ENCODE peak calls at places on chromosomes 3 and 15, in five cellular contexts. P is body of pancreas; H is BE2C; G is neural crest cell; S is CD8-positive, alpha-beta T cell. I is an unnamed sample.

GRCh38 chr3:186380622-186381380 is 18.8 kb upstream of the DGKG start:
- DNase-seq in H (no peak), S (no peak), P (no peak), G (no peak), I (no peak)

GRCh38 chr3:190786898-190787297 is 75.6 kb downstream of the GMNC start:
- DNase-seq in P (no peak), H (no peak), G (no peak), S (no peak), I (no peak)

GRCh38 chr3:169495569-169495968 is 167.9 kb downstream of the MECOM start:
- DNase-seq in H (no peak), S (no peak), P (no peak), G (no peak), I (no peak)

GRCh38 chr3:178152010-178152409 is 384.2 kb upstream of the KCNMB2 start:
- DNase-seq in P (no peak), S (no peak), G (no peak), H (no peak), I (no peak)

GRCh38 chr15:90413411-90414379 is 25.7 kb downstream of the IQGAP1 start:
- DNase-seq in H (no peak), S (no peak), P (no peak), G (no peak), I (no peak)

GRCh38 chr3:99751649-99752048 is 66.0 kb upstream of the CMSS1 start:
- DNase-seq in H (no peak), P (no peak), G (no peak), S (no peak), I (no peak)

GRCh38 chr3:184491011-184491576 is 70.5 kb upstream of the EPHB3 start:
- DNase-seq in P (peak), G (no peak), H (no peak), S (no peak), I (no peak)

GRCh38 chr3:71779674-71780377 is 5.1 kb downstream of the PROK2 start:
- DNase-seq in H (no peak), S (no peak), G (no peak), P (no peak), I (no peak)

GRCh38 chr3:113287111-113287817 is 75.9 kb downstream of the BOC start:
- DNase-seq in S (no peak), P (peak), G (no peak), H (no peak), I (no peak)

GRCh38 chr15:76991741-76992645 is 2.9 kb upstream of the PSTPIP1 start:
- DNase-seq in S (peak), G (no peak), H (no peak), P (peak), I (no peak)

GRCh38 chr15:48265145-48265544 is 59.0 kb downstream of the SLC12A1 start:
- DNase-seq in S (no peak), H (no peak), G (no peak), P (no peak), I (no peak)

GRCh38 chr3:70072180-70072579 is 72.6 kb downstream of the SAMMSON start:
- DNase-seq in P (no peak), G (no peak), H (no peak), S (no peak), I (no peak)

GRCh38 chr3:124117486-124117885 is 125.6 kb upstream of the ROPN1 start:
- DNase-seq in H (no peak), S (no peak), P (no peak), G (no peak), I (no peak)

GRCh38 chr3:89107461-89108035 is at the start of gene EPHA3:
- DNase-seq in S (peak), H (peak), P (peak), G (peak), I (peak)

GRCh38 chr3:138188013-138188352 is 882 bp downstream of the ARMC8 start:
- DNase-seq in G (no peak), P (no peak), H (no peak), S (no peak), I (no peak)

GRCh38 chr3:63727248-63727647 is 74.8 kb downstream of the SNTN start:
- DNase-seq in P (no peak), H (no peak), G (no peak), S (no peak), I (no peak)

GRCh38 chr15:60219841-60220240 is 177.9 kb downstream of the ANXA2 start:
- DNase-seq in G (no peak), P (no peak), S (no peak), H (no peak), I (no peak)

GRCh38 chr3:144187531-144188230 is 216.1 kb downstream of the DIPK2A start:
- DNase-seq in P (no peak), G (no peak), S (no peak), H (no peak), I (no peak)

GRCh38 chr15:69465253-69465652 is 12.6 kb downstream of the RPLP1 start:
- DNase-seq in S (no peak), P (no peak), G (no peak), H (no peak), I (no peak)

GRCh38 chr15:27486676-27487290 is 515.8 kb downstream of the GABRG3 start:
- DNase-seq in P (no peak), H (no peak), S (no peak), G (no peak), I (no peak)

GRCh38 chr3:39104961-39105686 is 2.3 kb downstream of the GORASP1 start:
- DNase-seq in S (no peak), G (no peak), P (peak), H (no peak), I (no peak)

GRCh38 chr3:76324101-76324500 is 538.8 kb upstream of the ZNF717 start:
- DNase-seq in H (no peak), P (no peak), G (no peak), S (no peak), I (no peak)

GRCh38 chr15:29770796-29771195 is 51.5 kb downstream of the TJP1 start:
- DNase-seq in S (no peak), H (no peak), P (no peak), G (no peak), I (no peak)

GRCh38 chr15:51846463-51847230 is 17.2 kb downstream of the TMOD3 start:
- DNase-seq in H (no peak), P (no peak), S (no peak), G (no peak), I (no peak)

GRCh38 chr3:194251461-194251860 is 99.7 kb downstream of the CPN2 start:
- DNase-seq in S (no peak), G (no peak), P (no peak), H (no peak), I (no peak)

GRCh38 chr15:26974120-26974780 is 3.3 kb downstream of the GABRG3 start:
- DNase-seq in S (no peak), P (no peak), H (no peak), G (no peak), I (no peak)

GRCh38 chr3:58202917-58203360 is 7.8 kb downstream of the DNASE1L3 start:
- DNase-seq in S (no peak), P (no peak), G (no peak), H (no peak), I (no peak)

GRCh38 chr15:49814709-49815108 is 193.9 kb downstream of the DTWD1 start:
- DNase-seq in P (no peak), S (no peak), G (no peak), H (no peak), I (no peak)

GRCh38 chr15:29883126-29883525 is 60.9 kb upstream of the TJP1 start:
- DNase-seq in H (no peak), G (no peak), S (no peak), P (no peak), I (no peak)

GRCh38 chr15:40328711-40329240 is 5.3 kb downstream of the INAFM2 start:
- DNase-seq in P (no peak), G (no peak), S (no peak), H (no peak), I (no peak)

GRCh38 chr3:119965692-119966091 is 128.6 kb downstream of the GSK3B start:
- DNase-seq in P (no peak), S (no peak), G (no peak), H (no peak), I (no peak)

GRCh38 chr3:146326875-146327543 is 76.1 kb upstream of the PLSCR4 start:
- DNase-seq in H (no peak), G (no peak), S (no peak), P (peak), I (no peak)

GRCh38 chr3:34683851-34684250 is 885.4 kb downstream of the PDCD6IP start:
- DNase-seq in S (no peak), H (peak), P (peak), G (peak), I (peak)

GRCh38 chr3:29100292-29100691 is 180.6 kb upstream of the RBMS3 start:
- DNase-seq in P (no peak), G (no peak), S (no peak), H (no peak), I (no peak)

GRCh38 chr3:25661694-25662455 is 2.8 kb downstream of the TOP2B start:
- DNase-seq in G (no peak), H (no peak), P (no peak), S (no peak), I (no peak)

GRCh38 chr15:53520867-53521525 is 238.5 kb downstream of the WDR72 start:
- DNase-seq in S (no peak), P (no peak), G (peak), H (no peak), I (no peak)

GRCh38 chr3:32321095-32321835 is 70.4 kb upstream of the CMTM7 start:
- DNase-seq in H (no peak), P (no peak), S (no peak), G (no peak), I (peak)

GRCh38 chr3:35966629-35967464 is 327.5 kb downstream of the ARPP21 start:
- DNase-seq in P (no peak), H (no peak), S (no peak), G (no peak), I (no peak)
- TF ChIP-seq CTCF in P (no peak), H (no peak), S (no peak), G (no peak), I (no peak)

DNA sequence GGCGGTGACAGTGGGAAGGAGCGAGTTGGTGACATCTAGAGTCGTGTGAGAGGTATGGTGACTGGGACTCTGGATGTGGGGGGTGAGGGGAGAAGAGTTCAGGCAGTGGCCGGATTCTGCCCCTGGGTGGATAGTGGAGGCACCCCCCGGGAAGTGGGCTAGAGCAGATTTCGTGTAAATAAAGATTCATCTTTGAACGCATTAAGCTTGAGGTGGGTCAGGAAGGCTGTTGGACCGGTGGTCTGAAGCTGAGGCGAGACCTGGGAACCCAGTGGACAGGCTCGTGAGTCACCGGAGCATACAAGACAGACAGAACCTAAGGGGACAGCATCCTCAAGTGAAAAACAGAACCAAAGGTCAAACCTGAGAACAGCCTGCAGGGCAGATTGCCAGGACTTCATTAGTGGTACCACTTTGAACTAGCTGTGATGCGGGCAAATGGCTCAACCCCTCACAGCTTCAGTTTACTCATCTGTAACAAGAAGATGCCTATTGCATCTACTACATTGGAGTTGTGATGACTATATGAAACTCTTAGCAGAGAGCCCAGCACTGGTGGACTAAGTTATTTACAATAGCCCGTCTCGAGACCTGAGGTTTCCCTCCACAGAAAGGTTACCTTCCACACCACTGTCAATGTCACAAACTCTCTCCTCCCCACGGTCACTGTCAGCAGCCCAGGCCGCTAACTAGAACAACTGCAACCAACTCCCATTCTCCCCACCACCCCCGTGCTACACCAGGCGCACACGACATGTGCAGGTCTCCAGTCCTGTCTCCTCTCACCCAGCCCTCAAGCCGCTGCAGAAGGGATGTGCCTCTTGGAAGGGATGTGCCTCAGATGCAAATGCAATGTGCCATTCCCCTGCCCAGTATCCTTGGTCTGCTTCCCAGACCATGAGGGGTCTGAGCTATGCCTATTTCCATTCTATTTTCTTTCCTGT is 901 bp upstream of the CLN6 start:
- DNase-seq in P (peak), H (peak), S (no peak), G (no peak), I (no peak)
- TF ChIP-seq CTCF in P (no peak), H (peak), S (peak), G (no peak), I (no peak)

DNA sequence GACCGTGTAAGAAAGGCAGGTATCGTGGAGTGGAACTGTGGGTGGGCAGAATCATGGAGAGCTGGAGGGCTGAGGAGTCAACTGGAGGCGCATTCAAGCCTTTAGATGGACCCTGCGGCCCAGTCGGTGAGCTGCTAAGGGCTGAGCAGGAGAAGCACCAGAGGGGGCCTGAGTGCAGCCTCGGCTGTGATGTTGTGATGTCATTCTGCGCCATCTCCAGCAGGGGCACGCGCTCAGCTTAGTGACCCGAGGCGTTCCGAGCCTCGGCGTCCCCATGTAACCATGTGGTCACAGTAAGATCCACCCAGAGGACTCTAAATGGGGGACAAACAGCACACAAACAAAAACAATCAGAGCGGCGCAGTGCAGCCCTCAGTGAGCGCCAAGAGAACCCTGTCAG is 76.8 kb downstream of the VGLL4 start:
- DNase-seq in S (no peak), P (no peak), G (no peak), H (no peak), I (no peak)
- TF ChIP-seq CTCF in S (no peak), P (no peak), G (peak), H (no peak), I (no peak)

GRCh38 chr3:126621627-126622345 is 33.1 kb downstream of the TXNRD3 start:
- DNase-seq in S (no peak), P (no peak), H (no peak), G (no peak), I (no peak)
- TF ChIP-seq CTCF in S (no peak), P (no peak), H (no peak), G (no peak), I (no peak)

DNA sequence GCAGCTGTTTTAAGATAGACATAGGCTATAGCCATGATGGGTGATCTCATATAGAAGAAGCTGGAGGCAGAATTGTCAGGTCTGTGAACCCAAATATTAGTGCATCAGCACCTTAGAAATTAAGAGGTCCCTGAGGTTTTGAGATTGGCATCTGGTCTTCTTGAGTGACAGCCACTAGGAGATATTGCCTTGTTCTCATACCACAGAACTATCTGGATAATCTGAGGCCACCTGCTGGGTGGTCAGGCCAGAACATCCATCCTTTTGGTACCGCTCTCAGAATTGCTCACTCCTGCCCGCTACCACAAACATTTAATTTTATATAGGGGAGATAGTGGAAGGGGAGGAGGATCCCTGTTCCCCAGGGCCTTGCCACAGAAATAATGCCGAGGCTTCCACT is 210.6 kb upstream of the ZPLD1 start:
- DNase-seq in P (no peak), H (no peak), S (no peak), G (no peak), I (no peak)
- TF ChIP-seq CTCF in P (no peak), H (peak), S (no peak), G (no peak), I (no peak)

GRCh38 chr3:133833880-133834620 is 28.4 kb downstream of the SRPRB start:
- DNase-seq in S (peak), P (no peak), G (no peak), H (no peak), I (no peak)

GRCh38 chr3:133833267-133833666 is 27.7 kb downstream of the SRPRB start:
- DNase-seq in S (peak), H (no peak), G (no peak), P (no peak), I (no peak)

GRCh38 chr3:133830071-133830470 is 24.5 kb downstream of the SRPRB start:
- DNase-seq in S (peak), P (no peak), G (no peak), H (no peak), I (no peak)

GRCh38 chr3:133832802-133833144 is 27.2 kb downstream of the SRPRB start:
- DNase-seq in H (no peak), S (peak), G (no peak), P (no peak), I (no peak)

GRCh38 chr3:133831966-133832801 is 26.6 kb downstream of the SRPRB start:
- DNase-seq in G (no peak), S (peak), P (no peak), H (no peak), I (no peak)
- TF ChIP-seq CTCF in G (peak), S (no peak), P (no peak), H (no peak), I (no peak)

GRCh38 chr3:47979070-47979469 is 37.1 kb downstream of the MAP4 start:
- DNase-seq in G (no peak), S (no peak), P (no peak), H (no peak), I (no peak)
- TF ChIP-seq CTCF in G (no peak), S (no peak), P (no peak), H (no peak), I (no peak)

GRCh38 chr3:42271786-42272185 is 5.8 kb upstream of the CCK start:
- DNase-seq in S (no peak), G (no peak), H (no peak), P (no peak), I (no peak)
- TF ChIP-seq CTCF in S (no peak), G (no peak), H (no peak), P (no peak), I (no peak)

DNA sequence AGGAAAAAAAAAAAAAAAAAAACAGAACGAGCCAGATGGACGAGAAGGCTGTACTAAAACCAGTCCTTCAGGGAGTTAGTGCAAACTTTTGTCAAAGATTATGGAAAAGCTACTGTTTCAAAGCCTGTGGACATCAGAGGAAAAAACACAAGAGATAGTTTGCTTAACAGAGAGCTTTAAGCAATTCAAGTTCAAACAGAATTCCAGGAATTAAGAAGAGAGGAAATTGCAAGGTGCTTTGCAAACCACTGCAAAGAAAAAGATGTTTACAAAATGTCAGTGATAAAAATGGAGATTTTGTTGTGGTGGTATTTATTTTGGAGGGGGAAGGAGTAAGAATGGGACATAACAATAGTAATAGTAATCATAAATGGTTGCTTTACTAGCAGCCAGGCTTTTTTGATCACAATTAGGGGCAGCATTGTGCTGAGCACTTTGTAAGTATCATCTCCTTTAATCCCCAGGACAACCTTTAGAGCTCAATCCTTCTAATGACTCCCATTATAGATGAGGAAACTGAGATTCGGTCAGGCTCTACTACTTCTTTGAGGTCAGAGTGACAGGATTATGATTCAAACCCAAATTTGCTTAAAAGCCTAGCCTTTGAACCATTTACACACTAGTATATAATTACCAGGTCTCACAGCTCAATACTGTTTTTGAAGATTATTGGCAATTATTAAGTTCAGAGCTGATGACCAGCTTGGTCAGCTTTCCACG is 22.4 kb upstream of the ARHGEF3 start:
- DNase-seq in G (no peak), S (no peak), H (no peak), P (no peak), I (no peak)
- TF ChIP-seq CTCF in G (no peak), S (no peak), H (no peak), P (no peak), I (no peak)

I was measured in nephron progenitor cell.